ENCODE peak calls at places on chromosome 2, in seven cellular contexts. O is stimulated activated CD8-positive, alpha-beta memory T cell treated with anti-CD3 and anti-CD28 coated beads, Interleukin-2, amount 100 ng/mL, for 48 hours; W is neural crest cell; F is iPS DF 6.9; N is lung; K is activated CD8-positive, alpha-beta T cell treated with anti-CD3 and anti-CD28 coated beads for 36 hours; I is mesenteric fat pad. M is an unnamed sample.
A peak's percentile ranks its signal among the peaks of the same experiment; 100 is the strongest.

GRCh38 chr2:121197369-121198091 is 87.5 kb downstream of the TFCP2L1 start:
- DNase-seq in W (no peak), F (no peak), O (no peak), I (no peak), N (peak; percentile 89), K (no peak), M (no peak)

GRCh38 chr2:60926751-60927568 is 45.6 kb downstream of the REL start:
- DNase-seq in F (no peak), O (no peak), N (no peak), K (no peak), W (no peak), I (no peak), M (no peak)

GRCh38 chr2:69804416-69804815 is 25.0 kb upstream of the GMCL1 start:
- DNase-seq in K (no peak), N (no peak), W (no peak), O (no peak), F (no peak), I (no peak), M (no peak)

GRCh38 chr2:69685321-69686048 is 41.9 kb upstream of the AAK1 start:
- DNase-seq in K (peak; percentile 84), W (no peak), N (no peak), O (peak; percentile 28), I (no peak), F (no peak), M (no peak)

GRCh38 chr2:38704664-38705063 is 38.8 kb downstream of the GALM start:
- DNase-seq in F (no peak), I (no peak), W (no peak), K (no peak), N (no peak), O (no peak), M (no peak)

GRCh38 chr2:70143314-70144150 is 47.3 kb downstream of the C2orf42 start:
- DNase-seq in N (peak; percentile 51), O (no peak), F (no peak), K (peak; percentile 70), W (no peak), I (no peak), M (no peak)

GRCh38 chr2:173151671-173152398 is 76.2 kb downstream of the MAP3K20 start:
- DNase-seq in I (no peak), W (no peak), K (no peak), N (no peak), F (no peak), O (no peak), M (no peak)

GRCh38 chr2:210225461-210225798 is 183 bp upstream of the ACADL start:
- DNase-seq in I (no peak), F (no peak), W (no peak), K (no peak), O (no peak), N (no peak), M (no peak)

GRCh38 chr2:134466141-134466540 is 212.3 kb downstream of the MGAT5 start:
- DNase-seq in N (no peak), O (no peak), I (peak; percentile 30), K (peak; percentile 57), W (no peak), F (peak; percentile 25), M (peak; percentile 35)

GRCh38 chr2:149399934-149400615 is 69.7 kb downstream of the LYPD6 start:
- DNase-seq in K (no peak), O (no peak), I (no peak), F (no peak), N (no peak), W (no peak), M (no peak)

GRCh38 chr2:70190086-70190412 is 770 bp downstream of the C2orf42 start:
- DNase-seq in K (no peak), W (no peak), O (peak; percentile 10), N (no peak), F (no peak), I (no peak), M (no peak)

GRCh38 chr2:130387071-130387400 is 31.2 kb downstream of the PTPN18 start:
- DNase-seq in O (no peak), K (no peak), N (no peak), I (no peak), F (no peak), W (no peak), M (no peak)

GRCh38 chr2:64063454-64063853 is 44.2 kb upstream of the VPS54 start:
- DNase-seq in W (no peak), O (no peak), N (no peak), K (no peak), I (no peak), F (no peak), M (no peak)